ENCODE peak calls at places on chromosomes 12 and 14, in four cellular contexts. N, L, B and V are unnamed samples.

GRCh38 chr14:73143003-73143402 is 6.7 kb downstream of the PSEN1 start:
- DNase-seq in N (no peak), B (no peak), L (no peak), V (no peak)

GRCh38 chr12:51082561-51083139 is 746 bp downstream of the CSRNP2 start:
- DNase-seq in N (no peak), L (no peak), B (peak; percentile 35), V (peak; percentile 47)

GRCh38 chr12:12528361-12529092 is 34.1 kb downstream of the DUSP16 start:
- DNase-seq in L (no peak), B (no peak), N (no peak), V (no peak)

GRCh38 chr12:109160433-109160832 is 44.0 kb downstream of the ACACB start:
- DNase-seq in N (peak; percentile 20), L (no peak), B (no peak), V (no peak)

GRCh38 chr12:89492883-89493282 is 31.7 kb downstream of the GALNT4 start:
- DNase-seq in L (no peak), B (no peak), N (peak; percentile 36), V (no peak)

GRCh38 chr12:89085421-89085820 is 266.9 kb downstream of the DUSP6 start:
- DNase-seq in L (no peak), N (no peak), B (no peak), V (no peak)

GRCh38 chr12:41576925-41577324 is 388.8 kb downstream of the PDZRN4 start:
- DNase-seq in L (no peak), N (no peak), B (no peak), V (no peak)

GRCh38 chr14:28603606-28604005 is 163.0 kb upstream of the FOXG1 start:
- DNase-seq in B (peak; percentile 48), L (no peak), N (no peak), V (peak; percentile 59)

GRCh38 chr14:104681689-104682074 is 7.7 kb upstream of the INF2 start:
- DNase-seq in B (peak; percentile 93), N (peak; percentile 92), L (peak; percentile 89), V (peak; percentile 85)

GRCh38 chr12:30908389-30909087 is 18.0 kb upstream of the TSPAN11 start:
- DNase-seq in L (no peak), N (no peak), B (peak; percentile 95), V (peak; percentile 93)

GRCh38 chr12:132834181-132834711 is 5.6 kb upstream of the GOLGA3 start:
- DNase-seq in B (no peak), L (no peak), N (no peak), V (no peak)

GRCh38 chr12:129961111-129961510 is 57.3 kb upstream of the TMEM132D start:
- DNase-seq in L (no peak), B (no peak), N (no peak), V (no peak)

GRCh38 chr14:100364403-100364802 is 41.3 kb downstream of the SLC25A47 start:
- DNase-seq in L (no peak), N (no peak), B (no peak), V (no peak)

GRCh38 chr12:12926571-12927071 is 25.3 kb downstream of the GPRC5D start:
- DNase-seq in N (no peak), L (no peak), B (peak; percentile 61), V (peak; percentile 79)

GRCh38 chr14:75711134-75711795 is 50.2 kb downstream of the TTLL5 start:
- DNase-seq in N (peak; percentile 40), B (peak; percentile 81), L (no peak), V (peak; percentile 76)

GRCh38 chr12:68137278-68137930 is 22.1 kb downstream of the IFNG start:
- DNase-seq in B (no peak), N (no peak), L (no peak), V (no peak)
- H3K4me3 ChIP-seq in B (no peak overlapping the region), N (no peak overlapping the region), L (no peak overlapping the region), V (no peak overlapping the region)

DNA sequence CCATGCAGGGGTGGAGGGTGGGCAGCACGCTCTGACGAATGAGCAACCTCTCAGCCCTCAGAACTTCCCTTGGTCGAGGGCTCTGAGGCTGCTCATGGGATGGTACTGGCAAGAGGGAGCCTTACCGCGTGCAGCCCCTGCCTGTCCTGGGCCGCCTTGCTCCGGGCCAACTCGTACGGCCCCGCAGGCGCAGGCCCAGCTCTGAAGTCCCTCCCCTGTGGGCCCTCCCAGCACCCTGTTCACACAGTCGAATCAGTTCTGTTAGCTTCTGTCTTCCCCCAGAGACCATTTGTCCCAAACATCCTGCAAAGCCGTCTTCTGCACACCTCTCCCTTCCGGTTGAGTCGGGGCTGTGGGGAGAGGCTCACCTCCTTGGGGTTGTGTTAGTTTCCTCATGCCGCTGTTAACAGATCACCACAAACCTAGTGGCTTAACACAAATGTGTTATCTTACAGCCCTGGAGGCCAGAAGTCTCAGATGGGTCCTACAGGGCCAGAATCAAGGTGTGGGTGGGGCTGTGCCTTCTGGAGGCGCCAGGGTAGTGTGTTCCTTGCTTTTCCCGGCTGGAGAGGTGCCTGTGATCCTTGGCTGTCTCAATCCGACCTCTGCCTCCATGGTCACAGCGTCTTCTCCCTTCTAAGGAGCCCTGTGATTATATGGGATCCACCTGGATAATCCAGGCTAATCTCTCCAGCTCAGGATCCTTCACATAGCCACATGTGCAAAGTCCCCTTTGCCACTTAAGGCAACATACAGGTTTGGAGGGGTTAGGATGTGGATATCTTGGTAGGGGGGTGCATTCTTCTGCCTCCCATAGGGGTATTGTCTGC is 901 bp upstream of the HVCN1 start:
- DNase-seq in N (peak; percentile 39), L (peak; percentile 62), B (no peak), V (peak; percentile 7)
- TF ChIP-seq CTCF in N (no peak), L (no peak), B (no peak), V (no peak)

GRCh38 chr12:120797677-120798642 is 72.3 kb downstream of the ACADS start:
- DNase-seq in L (no peak), N (no peak), B (no peak), V (no peak)
- H3K4me3 ChIP-seq in L (no peak overlapping the region), N (no peak overlapping the region), B (no peak overlapping the region), V (no peak overlapping the region)

GRCh38 chr14:51846631-51847488 is 13.6 kb upstream of the GNG2 start:
- DNase-seq in L (peak; percentile 56), B (peak; percentile 86), N (peak; percentile 45), V (peak; percentile 42)

GRCh38 chr14:51848120-51848519 is 12.3 kb upstream of the GNG2 start:
- DNase-seq in L (no peak), B (no peak), N (no peak), V (peak; percentile 39)

GRCh38 chr14:51849095-51849494 is 11.3 kb upstream of the GNG2 start:
- DNase-seq in B (no peak), L (no peak), N (no peak), V (no peak)

GRCh38 chr14:51845811-51846210 is 14.6 kb upstream of the GNG2 start:
- DNase-seq in L (no peak), B (no peak), N (no peak), V (no peak)

DNA sequence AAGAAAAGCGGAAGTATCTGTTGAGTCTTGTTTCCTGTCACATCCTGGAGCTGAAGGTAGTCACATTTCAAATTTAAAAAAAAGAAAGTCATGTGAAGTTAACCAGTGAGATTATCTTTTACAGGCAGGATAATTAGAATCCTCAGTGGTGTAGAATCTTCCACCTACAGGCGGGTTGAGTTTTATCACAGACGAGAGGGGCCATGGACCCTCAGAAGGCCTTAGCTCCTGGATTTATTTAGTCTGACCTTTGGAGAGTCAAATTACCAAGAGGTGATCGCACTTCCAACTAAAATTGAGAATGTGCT is 13.0 kb upstream of the GNG2 start:
- DNase-seq in B (no peak), L (no peak), N (no peak), V (no peak)
- TF ChIP-seq CTCF in B (no peak), L (no peak), N (no peak), V (no peak)

GRCh38 chr12:75479963-75480461 is 543 bp upstream of the GLIPR1 start:
- DNase-seq in L (no peak), B (peak; percentile 68), N (no peak), V (no peak)

GRCh38 chr12:75481774-75482173 is 1.2 kb downstream of the GLIPR1 start:
- DNase-seq in B (peak; percentile 71), N (no peak), L (no peak), V (peak; percentile 78)

GRCh38 chr12:75481013-75481705 is 604 bp downstream of the GLIPR1 start:
- DNase-seq in N (no peak), L (no peak), B (peak; percentile 32), V (peak; percentile 34)

GRCh38 chr12:75478395-75478794 is 2.2 kb upstream of the GLIPR1 start:
- DNase-seq in B (peak; percentile 74), N (no peak), L (no peak), V (peak; percentile 84)

GRCh38 chr12:75480469-75480949 is at the start of gene GLIPR1:
- DNase-seq in L (peak; percentile 82), N (peak; percentile 57), B (peak; percentile 97), V (peak; percentile 98)
- H3K4me3 ChIP-seq in L (peak within 1 kb of the TSS; percentile 62), N (peak within 1 kb of the TSS; percentile 47), B (peak within 1 kb of the TSS; percentile 67), V (peak within 1 kb of the TSS; percentile 80)

GRCh38 chr12:56299308-56299852 is 750 bp downstream of the CS start:
- DNase-seq in N (no peak), L (no peak), B (peak; percentile 33), V (no peak)
- TF ChIP-seq CTCF in N (no peak), L (no peak), B (no peak), V (no peak)